ENCODE peak calls at places on chromosome 13, in four cellular contexts. M is CD4-positive, alpha-beta T cell; V is pancreas; Q is neuronal stem cell. W is an unnamed sample.

GRCh38 chr13:62193919-62194318 is 778.3 kb upstream of the PCDH20 start:
- DNase-seq in M (no peak), V (no peak), Q (no peak), W (no peak)

GRCh38 chr13:24075137-24075975 is 85.2 kb upstream of the SPATA13 start:
- DNase-seq in M (no peak), V (no peak), Q (no peak), W (no peak)

GRCh38 chr13:50085063-50085462 is 69.8 kb downstream of the KCNRG start:
- DNase-seq in M (no peak), V (no peak), Q (peak), W (no peak)

GRCh38 chr13:107462501-107462900 is 752.8 kb downstream of the LIG4 start:
- DNase-seq in M (no peak), V (no peak), Q (no peak), W (no peak)

GRCh38 chr13:53200498-53201453 is 172.2 kb downstream of the OLFM4 start:
- DNase-seq in M (no peak), V (peak), Q (peak), W (peak)

GRCh38 chr13:25874064-25874737 is 177.6 kb downstream of the SHISA2 start:
- DNase-seq in M (no peak), V (no peak), Q (no peak), W (no peak)

GRCh38 chr13:51519839-51520238 is 64.4 kb upstream of the WDFY2 start:
- DNase-seq in M (no peak), V (no peak), Q (no peak), W (no peak)

GRCh38 chr13:76307157-76307556 is 579.0 kb downstream of the KCTD12 start:
- DNase-seq in M (no peak), V (no peak), Q (no peak), W (no peak)

GRCh38 chr13:113804703-113805430 is 45.8 kb downstream of the TMEM255B start:
- DNase-seq in M (no peak), V (peak), Q (no peak), W (no peak)

GRCh38 chr13:111573362-111573761 is 252.9 kb downstream of the TEX29 start:
- DNase-seq in M (no peak), V (no peak), Q (no peak), W (no peak)

GRCh38 chr13:28819748-28820098 is 416 bp upstream of the MTUS2 start:
- DNase-seq in M (no peak), V (peak), Q (peak), W (peak)

GRCh38 chr13:113820813-113821651 is 42.8 kb downstream of the GAS6 start:
- DNase-seq in M (no peak), V (peak), Q (no peak), W (peak)

GRCh38 chr13:80751854-80752253 is 410.9 kb upstream of the SPRY2 start:
- DNase-seq in M (no peak), V (no peak), Q (no peak), W (no peak)

DNA sequence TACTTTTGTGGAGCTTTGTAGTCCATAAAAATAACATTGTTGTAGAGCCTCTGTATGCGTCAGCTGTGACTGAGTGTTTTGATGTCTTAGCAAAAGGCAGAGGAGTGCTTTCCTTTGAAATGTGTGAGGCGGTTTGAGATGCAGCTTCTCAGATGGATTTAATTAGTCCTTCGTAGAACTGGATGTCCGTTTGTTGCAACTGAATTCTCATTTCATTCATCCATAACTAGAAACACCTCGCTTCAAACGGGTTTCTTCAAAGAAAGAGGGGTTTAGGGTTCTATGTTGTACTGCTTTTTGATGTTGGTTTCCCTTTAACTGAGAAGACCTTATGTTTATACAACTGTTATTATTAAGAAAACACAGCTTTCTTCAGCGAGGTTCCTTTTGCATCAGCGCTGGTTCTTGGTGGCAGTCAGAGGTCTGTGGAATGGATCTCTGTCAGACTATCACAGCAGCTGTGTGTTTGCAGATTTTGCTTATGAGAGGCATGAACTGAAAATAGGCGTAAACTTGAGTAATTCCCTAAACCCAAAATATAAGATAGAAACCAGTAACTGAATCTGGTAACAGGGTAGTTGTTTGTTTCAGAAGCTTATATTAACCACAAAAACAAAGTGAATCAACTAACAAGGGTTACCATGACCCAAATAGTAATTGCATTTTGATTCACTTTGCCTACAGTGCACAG is 194.4 kb downstream of the GGACT start:
- DNase-seq in M (no peak), V (no peak), Q (no peak), W (no peak)
- H3K27ac ChIP-seq in M (no peak), V (no peak), Q (no peak), W (no peak)

GRCh38 chr13:44267966-44268365 is 105.7 kb upstream of the SERP2 start:
- DNase-seq in M (no peak), V (no peak), Q (no peak), W (no peak)
- H3K27ac ChIP-seq in M (no peak), V (no peak), Q (no peak), W (no peak)

DNA sequence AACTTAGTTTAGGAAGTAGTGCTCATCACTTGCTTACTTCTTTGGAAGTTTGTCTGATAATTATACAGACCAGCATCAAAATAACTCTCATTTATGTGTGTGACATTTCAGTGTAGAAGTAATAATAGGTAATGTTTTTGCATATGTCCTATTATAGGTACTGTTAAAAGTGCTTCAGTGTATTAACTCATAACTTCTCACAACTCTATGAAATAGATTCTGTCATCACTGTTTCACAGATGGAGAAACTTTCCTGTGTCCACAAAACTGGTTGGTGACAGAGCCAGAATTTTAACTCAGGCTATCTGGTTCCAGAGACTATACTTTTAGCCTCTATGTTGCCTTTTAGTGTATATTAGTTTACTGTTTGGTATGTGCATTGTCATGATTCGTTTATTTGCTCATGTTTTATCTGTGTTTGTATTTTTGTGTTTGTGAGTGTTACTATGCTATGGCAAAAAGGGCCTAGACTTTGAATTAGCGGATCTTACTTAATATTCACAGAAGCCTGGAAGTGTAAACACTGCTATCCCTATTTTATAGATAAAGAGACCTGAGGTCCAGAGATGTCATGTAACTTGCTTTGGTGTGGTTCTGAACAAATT is 12.7 kb downstream of the LPAR6 start:
- DNase-seq in M (no peak), V (no peak), Q (no peak), W (no peak)
- H3K27ac ChIP-seq in M (no peak), V (no peak), Q (no peak), W (no peak)

GRCh38 chr13:98215508-98215907 is 38.4 kb upstream of the RNF113B start:
- DNase-seq in M (no peak), V (no peak), Q (no peak), W (no peak)
- H3K27ac ChIP-seq in M (no peak), V (no peak), Q (no peak), W (no peak)

DNA sequence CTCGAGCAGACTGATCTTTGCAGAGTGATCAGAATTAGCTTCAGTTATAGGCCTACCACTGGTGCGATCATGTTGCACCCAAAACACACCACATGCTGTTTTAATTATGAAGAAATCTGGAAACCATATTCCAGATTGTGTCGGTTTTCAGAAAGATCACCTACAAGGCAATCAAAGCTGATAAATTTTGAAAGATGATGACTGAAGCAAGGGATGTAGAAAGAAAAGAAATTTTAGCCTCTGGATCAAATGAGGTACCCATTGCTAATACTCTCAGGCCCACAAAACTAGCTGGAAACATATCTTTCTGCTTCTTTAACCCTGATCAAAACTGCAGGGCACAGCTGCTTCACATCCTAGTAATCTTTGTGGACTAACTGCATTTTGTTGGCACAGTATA is 150.8 kb downstream of the RGCC start:
- DNase-seq in M (no peak), V (no peak), Q (no peak), W (no peak)
- H3K27ac ChIP-seq in M (no peak), V (no peak), Q (no peak), W (no peak)

GRCh38 chr13:48221301-48222190 is 11.5 kb upstream of the ITM2B start:
- DNase-seq in M (no peak), V (no peak), Q (no peak), W (no peak)

GRCh38 chr13:48220592-48221300 is 12.3 kb upstream of the ITM2B start:
- DNase-seq in M (no peak), V (no peak), Q (no peak), W (no peak)

GRCh38 chr13:48223016-48223385 is 10.0 kb upstream of the ITM2B start:
- DNase-seq in M (no peak), V (no peak), Q (no peak), W (no peak)

DNA sequence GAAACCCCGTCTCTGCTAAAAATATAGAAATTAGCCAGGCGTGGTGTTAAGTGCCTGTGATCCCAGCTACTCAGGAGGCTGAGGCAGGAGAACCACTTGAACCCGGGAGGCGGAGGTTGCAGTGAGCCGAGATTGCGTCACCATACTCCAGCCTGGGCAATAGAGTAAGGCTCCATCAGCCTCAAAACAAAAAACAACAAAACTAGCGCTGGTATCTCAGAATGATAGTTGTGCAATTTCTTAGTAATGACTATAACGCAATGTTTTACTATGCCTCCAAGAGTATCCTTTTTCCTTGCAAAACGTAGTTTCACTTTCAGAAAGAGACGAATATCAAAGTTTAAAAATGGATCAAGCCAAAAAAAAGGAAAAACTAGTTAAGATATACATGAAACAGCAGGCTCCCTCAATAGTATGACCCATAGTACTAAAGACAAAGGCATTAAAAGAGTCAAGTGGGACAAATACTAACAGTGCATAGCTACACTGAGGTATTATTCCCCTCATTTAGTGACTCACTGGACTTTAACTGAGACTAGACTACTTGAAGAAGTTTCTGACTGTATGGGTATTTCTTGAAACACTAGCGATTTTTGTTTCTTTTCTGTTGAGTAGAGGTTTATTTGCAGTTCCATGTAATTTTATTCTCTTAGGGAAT is 10.5 kb upstream of the ITM2B start:
- DNase-seq in M (no peak), V (no peak), Q (no peak), W (no peak)
- H3K27ac ChIP-seq in M (peak), V (peak), Q (no peak), W (no peak)

GRCh38 chr13:95235199-95235726 is 66.0 kb downstream of the ABCC4 start:
- DNase-seq in M (no peak), V (no peak), Q (no peak), W (no peak)
- H3K27ac ChIP-seq in M (no peak), V (no peak), Q (no peak), W (no peak)